ENCODE peak calls at places on chromosomes 5 and 9, in seven cellular contexts. Y is cardiac muscle cell, D is kidney, J is Caki2, C is HT1080, P is Calu3, N is D341Med. W is an unnamed sample.
A peak's percentile ranks its signal among the peaks of the same experiment; 100 is the strongest.

GRCh38 chr5:14145356-14146334 is 2.5 kb downstream of the TRIO start:
- DNase-seq in Y (no peak), D (no peak), C (peak; percentile 94), N (no peak), P (no peak), J (peak; percentile 85), W (no peak)

GRCh38 chr5:108129129-108129528 is 252.8 kb downstream of the FBXL17 start:
- DNase-seq in J (no peak), C (no peak), P (no peak), D (no peak), N (no peak), Y (no peak), W (no peak)

GRCh38 chr9:137423810-137424291 is 658 bp downstream of the NOXA1 start:
- DNase-seq in C (no peak), N (no peak), P (peak; percentile 83), Y (no peak), D (peak; percentile 90), J (peak; percentile 40), W (peak; percentile 61)

GRCh38 chr9:136769710-136770191 is 5.4 kb upstream of the LCN15 start:
- DNase-seq in C (no peak), N (peak; percentile 87), P (peak; percentile 42), D (peak; percentile 52), J (no peak), Y (peak; percentile 21), W (peak; percentile 57)

GRCh38 chr5:127934791-127935256 is 148.7 kb upstream of the SLC12A2 start:
- DNase-seq in Y (peak; percentile 60), C (peak; percentile 97), N (no peak), P (peak; percentile 87), J (peak; percentile 98), D (no peak), W (peak; percentile 91)

GRCh38 chr5:179051784-179052183 is 8.4 kb upstream of the ZNF354C start:
- DNase-seq in N (no peak), C (no peak), J (no peak), Y (no peak), D (no peak), P (no peak), W (no peak)

GRCh38 chr9:29514336-29514735 is 1941.1 kb upstream of the C9orf72 start:
- DNase-seq in J (no peak), P (no peak), D (peak; percentile 63), N (peak; percentile 20), C (peak; percentile 7), Y (no peak), W (no peak)

GRCh38 chr5:36944607-36945225 is 68.1 kb downstream of the NIPBL start:
- DNase-seq in D (no peak), J (peak; percentile 24), Y (peak; percentile 82), C (peak; percentile 26), N (no peak), P (no peak), W (peak; percentile 13)

GRCh38 chr9:124296800-124297552 is 39.2 kb downstream of the NEK6 start:
- DNase-seq in Y (no peak), D (no peak), P (no peak), C (no peak), J (no peak), N (no peak), W (no peak)

GRCh38 chr5:19690978-19691377 is 297.0 kb downstream of the CDH18 start:
- DNase-seq in N (no peak), Y (no peak), C (no peak), D (no peak), P (no peak), J (no peak), W (no peak)

GRCh38 chr9:114718801-114719221 is 36.8 kb upstream of the TEX48 start:
- DNase-seq in N (no peak), J (peak; percentile 97), C (peak; percentile 93), D (peak; percentile 77), Y (no peak), P (peak; percentile 79), W (peak; percentile 87)

GRCh38 chr5:37799865-37800421 is 39.9 kb downstream of the GDNF start:
- DNase-seq in C (no peak), D (no peak), Y (no peak), N (no peak), J (no peak), P (no peak), W (no peak)

GRCh38 chr5:113022661-113023060 is 46.1 kb downstream of the DCP2 start:
- DNase-seq in D (no peak), C (peak; percentile 82), Y (peak; percentile 25), J (no peak), P (no peak), N (no peak), W (no peak)

GRCh38 chr5:113376640-113377039 is 58.1 kb downstream of the TSSK1B start:
- DNase-seq in D (no peak), Y (no peak), N (no peak), P (no peak), J (no peak), C (no peak), W (no peak)

GRCh38 chr5:10556331-10556807 is 7.5 kb upstream of the ANKRD33B start:
- DNase-seq in N (no peak), D (no peak), Y (peak; percentile 52), P (no peak), J (peak; percentile 78), C (peak; percentile 93), W (peak; percentile 85)

GRCh38 chr5:9864791-9865190 is 234.6 kb upstream of the TAS2R1 start:
- DNase-seq in J (peak; percentile 32), D (no peak), P (no peak), C (no peak), Y (no peak), N (no peak), W (no peak)

GRCh38 chr5:29697786-29698414 is 1495.6 kb upstream of the CDH6 start:
- DNase-seq in D (no peak), J (no peak), P (no peak), N (peak; percentile 45), Y (no peak), C (peak; percentile 47), W (no peak)

GRCh38 chr5:147688965-147689364 is 93.6 kb downstream of the JAKMIP2 start:
- DNase-seq in P (no peak), N (no peak), C (no peak), J (no peak), Y (peak; percentile 55), D (peak; percentile 71), W (no peak)

GRCh38 chr9:79609468-79610018 is 37.8 kb downstream of the TLE4 start:
- DNase-seq in C (no peak), D (no peak), P (no peak), Y (no peak), N (no peak), J (no peak), W (no peak)

GRCh38 chr5:58354827-58355226 is 105.1 kb downstream of the PLK2 start:
- DNase-seq in Y (no peak), D (no peak), C (no peak), N (peak; percentile 6), P (no peak), J (no peak), W (no peak)

GRCh38 chr9:94110821-94111252 is 26.6 kb downstream of the PTPDC1 start:
- DNase-seq in D (no peak), N (no peak), Y (peak; percentile 85), J (no peak), P (no peak), C (no peak), W (peak; percentile 13)

GRCh38 chr9:33130501-33130900 is 36.6 kb downstream of the B4GALT1 start:
- DNase-seq in C (peak; percentile 27), D (no peak), N (no peak), Y (peak; percentile 82), J (no peak), P (peak; percentile 2), W (peak; percentile 47)

GRCh38 chr9:97318433-97318832 is 11.0 kb downstream of the CCDC180 start:
- DNase-seq in C (no peak), J (no peak), P (no peak), N (no peak), Y (no peak), D (no peak), W (no peak)

GRCh38 chr5:68740204-68740910 is 353.5 kb upstream of the SLC30A5 start:
- DNase-seq in Y (no peak), D (no peak), C (no peak), P (no peak), N (no peak), J (no peak), W (no peak)

GRCh38 chr9:16870606-16871357 is at the start of gene BNC2:
- DNase-seq in Y (peak; percentile 83), N (peak; percentile 65), D (peak; percentile 83), C (peak; percentile 61), J (peak; percentile 33), P (peak; percentile 7), W (peak; percentile 60)

GRCh38 chr9:132486706-132487350 is 76.8 kb downstream of the CFAP77 start:
- DNase-seq in Y (no peak), P (no peak), N (peak; percentile 67), D (peak; percentile 61), C (no peak), J (no peak), W (no peak)

GRCh38 chr9:131436386-131436785 is 42.5 kb downstream of the PRRC2B start:
- DNase-seq in N (no peak), P (no peak), Y (no peak), D (peak; percentile 62), J (no peak), C (no peak), W (no peak)

GRCh38 chr5:123582570-123583293 is 70.8 kb downstream of the CSNK1G3 start:
- DNase-seq in C (peak; percentile 12), D (no peak), J (no peak), P (no peak), Y (no peak), N (no peak), W (no peak)

GRCh38 chr9:69180670-69181069 is 6.6 kb downstream of the TJP2 start:
- DNase-seq in C (peak; percentile 99), P (peak; percentile 79), N (no peak), J (peak; percentile 89), Y (peak; percentile 93), D (no peak), W (peak; percentile 98)

GRCh38 chr5:68436686-68437520 is 221.3 kb downstream of the PIK3R1 start:
- DNase-seq in C (no peak), D (no peak), J (no peak), P (no peak), Y (peak; percentile 32), N (no peak), W (no peak)

W was measured in Daoy.